ENCODE peak calls at places on chromosome X, in four cellular contexts. C is iris pigment epithelial cell; J is activated CD4-positive, alpha-beta T cell treated with anti-CD3 and anti-CD28 coated beads for 36 hours; Z is stimulated activated CD4-positive, alpha-beta T cell treated with anti-CD3 and anti-CD28 coated beads, Interleukin-1b, Interleukin-23, amount 100 ng/mL, for 4 hours. Y is an unnamed sample.

GRCh38 chrX:114635986-114636385 is 52.1 kb downstream of the HTR2C start:
- DNase-seq in C (no peak), J (no peak), Z (no peak), Y (no peak)

GRCh38 chrX:20116575-20117240 is at the start of gene MAP7D2:
- DNase-seq in C (no peak), J (peak), Z (no peak), Y (no peak)

GRCh38 chrX:110425222-110425621 is 66.6 kb downstream of the RTL9 start:
- DNase-seq in C (no peak), J (no peak), Z (no peak), Y (peak)

GRCh38 chrX:40719218-40719617 is 16.1 kb downstream of the MED14 start:
- DNase-seq in C (peak), J (no peak), Z (no peak), Y (no peak)

GRCh38 chrX:154734101-154734781 is 16.6 kb downstream of the GAB3 start:
- DNase-seq in C (peak), J (peak), Z (no peak), Y (no peak)

GRCh38 chrX:31269914-31270313 is 198.1 kb upstream of the FTHL17 start:
- DNase-seq in C (no peak), J (no peak), Z (no peak), Y (no peak)

GRCh38 chrX:7158468-7158990 is 10.6 kb upstream of the PUDP start:
- DNase-seq in C (peak), J (no peak), Z (no peak), Y (no peak)

GRCh38 chrX:24146283-24146865 is 3.2 kb upstream of the ZFX start:
- DNase-seq in C (peak), J (no peak), Z (no peak), Y (no peak)

GRCh38 chrX:136067097-136067496 is 80.2 kb upstream of the FHL1 start:
- DNase-seq in C (peak), J (no peak), Z (no peak), Y (no peak)

GRCh38 chrX:136321532-136321931 is 20.8 kb downstream of the ADGRG4 start:
- DNase-seq in C (no peak), J (no peak), Z (no peak), Y (no peak)

GRCh38 chrX:148049441-148049840 is 68.3 kb downstream of the FMR1NB start:
- DNase-seq in C (peak), J (no peak), Z (no peak), Y (peak)

GRCh38 chrX:134930501-134930900 is 60.3 kb upstream of the SMIM10 start:
- DNase-seq in C (no peak), J (no peak), Z (no peak), Y (no peak)

GRCh38 chrX:18149454-18149853 is 71.2 kb downstream of the BEND2 start:
- DNase-seq in C (no peak), J (no peak), Z (no peak), Y (no peak)

GRCh38 chrX:107712231-107713204 is 63.1 kb downstream of the TSC22D3 start:
- DNase-seq in C (peak), J (no peak), Z (no peak), Y (no peak)

GRCh38 chrX:47191331-47191730 is 2.3 kb upstream of the UBA1 start:
- DNase-seq in C (peak), J (peak), Z (peak), Y (peak)

GRCh38 chrX:20414066-20414465 is 147.4 kb upstream of the RPS6KA3 start:
- DNase-seq in C (no peak), J (peak), Z (no peak), Y (no peak)

GRCh38 chrX:125326599-125326998 is 6.9 kb downstream of the TEX13C start:
- DNase-seq in C (no peak), J (no peak), Z (no peak), Y (no peak)

GRCh38 chrX:68994135-68994882 is 165.5 kb downstream of the EFNB1 start:
- DNase-seq in C (no peak), J (no peak), Z (no peak), Y (no peak)

GRCh38 chrX:153926863-153927685 is 1.0 kb upstream of the ARHGAP4 start:
- DNase-seq in C (peak), J (peak), Z (peak), Y (peak)

GRCh38 chrX:107674480-107675364 is 46.4 kb downstream of the PRPS1 start:
- DNase-seq in C (peak), J (peak), Z (no peak), Y (no peak)

GRCh38 chrX:3697701-3698279 is 15.7 kb downstream of the PRKX start:
- DNase-seq in C (peak), J (no peak), Z (no peak), Y (peak)

GRCh38 chrX:42752730-42753129 is 25.2 kb downstream of the PPP1R2C start:
- DNase-seq in C (no peak), J (no peak), Z (no peak), Y (no peak)

GRCh38 chrX:23745786-23746185 is 2.7 kb upstream of the ACOT9 start:
- DNase-seq in C (no peak), J (no peak), Z (no peak), Y (no peak)

GRCh38 chrX:85963736-85964135 is 83.6 kb downstream of the CHM start:
- DNase-seq in C (peak), J (no peak), Z (no peak), Y (no peak)

GRCh38 chrX:1244164-1245076 is 24.2 kb upstream of the CSF2RA start:
- DNase-seq in C (no peak), J (peak), Z (no peak), Y (no peak)

GRCh38 chrX:65696613-65697012 is 29.2 kb downstream of the MSN start:
- DNase-seq in C (no peak), J (no peak), Z (no peak), Y (no peak)

GRCh38 chrX:31126205-31126604 is 54.4 kb upstream of the FTHL17 start:
- DNase-seq in C (peak), J (no peak), Z (no peak), Y (no peak)

GRCh38 chrX:93875621-93876282 is 201.7 kb downstream of the FAM133A start:
- DNase-seq in C (peak), J (no peak), Z (no peak), Y (no peak)

GRCh38 chrX:151902813-151903591 is 9.7 kb upstream of the MAGEA4 start:
- DNase-seq in C (peak), J (no peak), Z (no peak), Y (no peak)

GRCh38 chrX:102959471-102959870 is 22.4 kb downstream of the RAB40AL start:
- DNase-seq in C (peak), J (no peak), Z (no peak), Y (no peak)

GRCh38 chrX:48677456-48678030 is 6.1 kb upstream of the WAS start:
- DNase-seq in C (no peak), J (no peak), Z (no peak), Y (no peak)

GRCh38 chrX:23861215-23861896 is 46.4 kb downstream of the APOO start:
- DNase-seq in C (no peak), J (no peak), Z (no peak), Y (no peak)

GRCh38 chrX:47189906-47190305 is 3.7 kb upstream of the UBA1 start:
- DNase-seq in C (peak), J (no peak), Z (no peak), Y (no peak)

GRCh38 chrX:150041208-150041607 is 102.9 kb upstream of the EOLA2 start:
- DNase-seq in C (no peak), J (no peak), Z (no peak), Y (no peak)

GRCh38 chrX:48976086-48976485 is 4.4 kb upstream of the KCND1 start:
- DNase-seq in C (no peak), J (no peak), Z (no peak), Y (no peak)

GRCh38 chrX:43939187-43939926 is 33.8 kb downstream of the NDP start:
- DNase-seq in C (peak), J (no peak), Z (no peak), Y (no peak)

GRCh38 chrX:30283456-30284200 is 25.6 kb downstream of the NR0B1 start:
- DNase-seq in C (peak), J (no peak), Z (no peak), Y (no peak)